ENCODE peak calls at places on chromosome 13, in four cellular contexts. One of them, this sample, is unnamed.

GRCh38 chr13:46899801-46900200 is 2.9 kb upstream of the HTR2A start:
- DNase-seq in HepG2: no peak
- DNase-seq in GM12878: no peak
- DNase-seq in SK-N-SH: no peak
- DNase-seq in this sample: no peak

GRCh38 chr13:52027832-52028231 is 3.3 kb downstream of the UTP14C start:
- DNase-seq in HepG2: no peak
- DNase-seq in GM12878: no peak
- DNase-seq in SK-N-SH: no peak
- DNase-seq in this sample: no peak

GRCh38 chr13:64164435-64164834 is 2748.8 kb upstream of the PCDH20 start:
- DNase-seq in HepG2: no peak
- DNase-seq in GM12878: no peak
- DNase-seq in SK-N-SH: no peak
- DNase-seq in this sample: no peak

GRCh38 chr13:60679131-60679530 is 282.1 kb downstream of the TDRD3 start:
- DNase-seq in HepG2: no peak
- DNase-seq in GM12878: no peak
- DNase-seq in SK-N-SH: no peak
- DNase-seq in this sample: no peak

GRCh38 chr13:39655569-39656324 is at the start of gene COG6:
- DNase-seq in HepG2: peak; percentile 73
- DNase-seq in GM12878: peak; percentile 86
- DNase-seq in SK-N-SH: peak; percentile 94
- DNase-seq in this sample: peak; percentile 84

GRCh38 chr13:29196409-29197074 is 376.4 kb downstream of the MTUS2 start:
- DNase-seq in HepG2: no peak
- DNase-seq in GM12878: peak; percentile 58
- DNase-seq in SK-N-SH: no peak
- DNase-seq in this sample: no peak

GRCh38 chr13:76226941-76227340 is 590.8 kb downstream of the LMO7 start:
- DNase-seq in HepG2: no peak
- DNase-seq in GM12878: no peak
- DNase-seq in SK-N-SH: no peak
- DNase-seq in this sample: no peak

GRCh38 chr13:50940509-50940908 is 30.9 kb downstream of the RNASEH2B start:
- DNase-seq in HepG2: peak; percentile 74
- DNase-seq in GM12878: no peak
- DNase-seq in SK-N-SH: no peak
- DNase-seq in this sample: no peak

GRCh38 chr13:25973576-25973975 is 78.2 kb downstream of the SHISA2 start:
- DNase-seq in HepG2: no peak
- DNase-seq in GM12878: no peak
- DNase-seq in SK-N-SH: no peak
- DNase-seq in this sample: no peak

GRCh38 chr13:84645196-84646071 is 763.2 kb upstream of the SLITRK1 start:
- DNase-seq in HepG2: no peak
- DNase-seq in GM12878: no peak
- DNase-seq in SK-N-SH: no peak
- DNase-seq in this sample: no peak

GRCh38 chr13:93805736-93806135 is 579.1 kb downstream of the GPC6 start:
- DNase-seq in HepG2: no peak
- DNase-seq in GM12878: no peak
- DNase-seq in SK-N-SH: no peak
- DNase-seq in this sample: no peak

GRCh38 chr13:79307433-79307861 is 98.6 kb downstream of the RBM26 start:
- DNase-seq in HepG2: peak; percentile 52
- DNase-seq in GM12878: no peak
- DNase-seq in SK-N-SH: no peak
- DNase-seq in this sample: peak; percentile 1

GRCh38 chr13:59734393-59734792 is 429.3 kb downstream of the DIAPH3 start:
- DNase-seq in HepG2: no peak
- DNase-seq in GM12878: peak; percentile 93
- DNase-seq in SK-N-SH: no peak
- DNase-seq in this sample: no peak

GRCh38 chr13:109835321-109835720 is 48.9 kb upstream of the IRS2 start:
- DNase-seq in HepG2: no peak
- DNase-seq in GM12878: no peak
- DNase-seq in SK-N-SH: no peak
- DNase-seq in this sample: no peak

GRCh38 chr13:109816112-109816978 is 30.0 kb upstream of the IRS2 start:
- DNase-seq in HepG2: no peak
- DNase-seq in GM12878: no peak
- DNase-seq in SK-N-SH: no peak
- DNase-seq in this sample: no peak

GRCh38 chr13:21583496-21583895 is 20.5 kb downstream of the MICU2 start:
- DNase-seq in HepG2: peak; percentile 44
- DNase-seq in GM12878: no peak
- DNase-seq in SK-N-SH: no peak
- DNase-seq in this sample: no peak

GRCh38 chr13:46521921-46522691 is 30.9 kb upstream of the LRCH1 start:
- DNase-seq in HepG2: no peak
- DNase-seq in GM12878: no peak
- DNase-seq in SK-N-SH: peak; percentile 37
- DNase-seq in this sample: no peak

GRCh38 chr13:27920677-27921420 is 1.0 kb downstream of the PDX1 start:
- DNase-seq in HepG2: no peak
- DNase-seq in GM12878: no peak
- DNase-seq in SK-N-SH: peak; percentile 39
- DNase-seq in this sample: peak; percentile 11

GRCh38 chr13:45184693-45185092 is 16.2 kb downstream of the KCTD4 start:
- DNase-seq in HepG2: no peak
- DNase-seq in GM12878: no peak
- DNase-seq in SK-N-SH: no peak
- DNase-seq in this sample: no peak

GRCh38 chr13:106533940-106534843 is 1.3 kb downstream of the EFNB2 start:
- DNase-seq in HepG2: no peak
- DNase-seq in GM12878: no peak
- DNase-seq in SK-N-SH: peak; percentile 64
- DNase-seq in this sample: no peak

GRCh38 chr13:113990321-113990837 is 16.5 kb upstream of the C13orf46 start:
- DNase-seq in HepG2: no peak
- DNase-seq in GM12878: no peak
- DNase-seq in SK-N-SH: no peak
- DNase-seq in this sample: no peak

GRCh38 chr13:33678906-33679657 is 138.9 kb upstream of the RFC3 start:
- DNase-seq in HepG2: peak; percentile 97
- DNase-seq in GM12878: peak; percentile 98
- DNase-seq in SK-N-SH: no peak
- DNase-seq in this sample: peak; percentile 57

GRCh38 chr13:98493035-98493401 is 83.9 kb downstream of the STK24 start:
- DNase-seq in HepG2: no peak
- DNase-seq in GM12878: no peak
- DNase-seq in SK-N-SH: no peak
- DNase-seq in this sample: no peak

GRCh38 chr13:98490195-98490771 is 86.6 kb downstream of the STK24 start:
- DNase-seq in HepG2: peak; percentile 92
- DNase-seq in GM12878: no peak
- DNase-seq in SK-N-SH: no peak
- DNase-seq in this sample: no peak

GRCh38 chr13:98494769-98495168 is 82.1 kb downstream of the STK24 start:
- DNase-seq in HepG2: no peak
- DNase-seq in GM12878: no peak
- DNase-seq in SK-N-SH: no peak
- DNase-seq in this sample: no peak

GRCh38 chr13:98490866-98491265 is 86.0 kb downstream of the STK24 start:
- DNase-seq in HepG2: no peak
- DNase-seq in GM12878: no peak
- DNase-seq in SK-N-SH: no peak
- DNase-seq in this sample: no peak

GRCh38 chr13:98492335-98493034 is 84.4 kb downstream of the STK24 start:
- DNase-seq in HepG2: no peak
- DNase-seq in GM12878: no peak
- DNase-seq in SK-N-SH: no peak
- DNase-seq in this sample: no peak
- H3K4me3 ChIP-seq in HepG2: no peak overlapping the region
- H3K4me3 ChIP-seq in GM12878: no peak overlapping the region
- H3K4me3 ChIP-seq in SK-N-SH: no peak overlapping the region
- H3K4me3 ChIP-seq in this sample: no peak overlapping the region

DNA sequence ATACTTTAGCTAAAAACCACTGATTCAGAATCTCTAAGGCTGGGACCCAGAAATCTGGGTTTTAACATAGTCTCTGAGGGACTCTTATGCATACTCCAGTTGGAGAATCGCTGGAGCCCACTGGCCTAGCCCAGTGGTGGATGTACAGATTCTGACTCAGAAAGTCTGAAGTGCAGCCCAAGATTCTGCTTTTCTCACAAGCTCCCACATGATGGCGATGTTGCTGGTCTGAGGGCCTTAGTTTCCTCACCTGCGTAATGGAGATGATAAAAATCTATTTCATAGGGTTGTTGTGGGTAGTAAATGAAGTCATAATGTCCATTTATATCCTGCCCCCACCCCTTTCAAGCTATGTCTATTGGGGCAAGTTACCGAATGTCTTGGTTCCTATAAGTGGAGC is 7.7 kb upstream of the CDADC1 start:
- DNase-seq in HepG2: peak; percentile 22
- DNase-seq in GM12878: no peak
- DNase-seq in SK-N-SH: no peak
- DNase-seq in this sample: peak; percentile 24
- TF ChIP-seq PBX3 in HepG2: no peak
- TF ChIP-seq PBX3 in GM12878: no peak
- TF ChIP-seq PBX3 in SK-N-SH: no peak
- TF ChIP-seq PBX3 in this sample: no peak

DNA sequence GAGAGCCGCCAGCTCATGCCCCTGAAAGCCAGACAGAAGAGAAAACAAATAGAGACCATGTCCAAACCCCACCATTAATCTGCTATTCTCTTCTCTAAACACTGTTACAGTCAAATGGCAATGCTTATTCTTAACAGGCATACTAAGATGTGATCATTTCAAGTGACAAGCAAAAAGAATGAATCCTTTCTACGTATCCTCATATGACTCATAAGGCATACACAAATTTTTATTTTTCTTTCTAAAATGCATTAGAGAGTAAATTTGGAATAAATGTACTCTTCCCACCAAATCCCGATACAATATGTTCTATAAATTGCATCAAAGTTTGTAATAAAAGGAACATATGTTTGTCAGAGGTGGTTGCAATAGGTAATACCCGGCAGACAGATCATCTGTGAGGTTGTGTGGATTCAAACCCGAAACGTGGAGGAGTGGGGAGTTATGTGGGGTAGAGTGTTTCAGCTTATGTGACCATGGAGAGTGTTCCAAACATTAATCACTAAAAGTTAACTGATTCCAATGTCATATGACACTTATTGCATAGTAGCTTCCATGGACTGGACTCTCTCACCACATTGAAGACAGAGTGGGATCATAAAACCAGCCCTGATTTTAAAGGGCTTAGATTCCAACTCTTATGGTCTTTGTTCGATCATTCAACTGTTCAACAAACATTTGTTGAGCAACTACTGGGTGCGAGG is 213.1 kb downstream of the DCLK1 start:
- DNase-seq in HepG2: no peak
- DNase-seq in GM12878: no peak
- DNase-seq in SK-N-SH: no peak
- DNase-seq in this sample: no peak
- H3K4me3 ChIP-seq in HepG2: no peak overlapping the region
- H3K4me3 ChIP-seq in GM12878: no peak overlapping the region
- H3K4me3 ChIP-seq in SK-N-SH: no peak overlapping the region
- H3K4me3 ChIP-seq in this sample: no peak overlapping the region

GRCh38 chr13:24118576-24118975 is 41.9 kb upstream of the SPATA13 start:
- DNase-seq in HepG2: no peak
- DNase-seq in GM12878: no peak
- DNase-seq in SK-N-SH: no peak
- DNase-seq in this sample: no peak

GRCh38 chr13:24115671-24116070 is 44.8 kb upstream of the SPATA13 start:
- DNase-seq in HepG2: no peak
- DNase-seq in GM12878: no peak
- DNase-seq in SK-N-SH: no peak
- DNase-seq in this sample: no peak

GRCh38 chr13:24112791-24113190 is 47.7 kb upstream of the SPATA13 start:
- DNase-seq in HepG2: no peak
- DNase-seq in GM12878: no peak
- DNase-seq in SK-N-SH: no peak
- DNase-seq in this sample: no peak

GRCh38 chr13:24119593-24120508 is 40.7 kb upstream of the SPATA13 start:
- DNase-seq in HepG2: no peak
- DNase-seq in GM12878: no peak
- DNase-seq in SK-N-SH: no peak
- DNase-seq in this sample: no peak

GRCh38 chr13:24116103-24116502 is 44.4 kb upstream of the SPATA13 start:
- DNase-seq in HepG2: no peak
- DNase-seq in GM12878: no peak
- DNase-seq in SK-N-SH: no peak
- DNase-seq in this sample: no peak
- TF ChIP-seq PBX3 in HepG2: no peak
- TF ChIP-seq PBX3 in GM12878: no peak
- TF ChIP-seq PBX3 in SK-N-SH: no peak
- TF ChIP-seq PBX3 in this sample: no peak

DNA sequence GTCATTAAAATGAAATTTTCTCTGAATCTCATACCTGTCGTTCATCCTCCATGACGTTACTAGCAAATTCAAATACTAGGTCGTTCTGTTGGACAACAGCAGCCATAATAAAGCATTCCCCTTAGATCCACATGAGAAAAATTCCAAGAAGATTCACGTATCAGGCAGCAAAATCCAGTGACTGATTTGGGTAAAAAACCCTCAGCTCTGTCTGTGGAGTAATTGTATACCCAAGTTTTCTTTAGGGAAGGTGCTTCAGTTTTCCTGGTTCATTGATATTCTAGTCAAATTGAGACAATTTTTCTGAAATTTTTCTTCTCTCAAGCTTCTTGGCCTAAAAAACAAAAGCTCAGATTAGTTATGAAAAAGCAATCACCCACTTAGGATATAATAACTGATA is 37.2 kb downstream of the ELF1 start:
- DNase-seq in HepG2: no peak
- DNase-seq in GM12878: no peak
- DNase-seq in SK-N-SH: no peak
- DNase-seq in this sample: no peak
- H3K4me3 ChIP-seq in HepG2: no peak overlapping the region
- H3K4me3 ChIP-seq in GM12878: peak overlapping the region; percentile 68
- H3K4me3 ChIP-seq in SK-N-SH: no peak overlapping the region
- H3K4me3 ChIP-seq in this sample: no peak overlapping the region

GRCh38 chr13:104008571-104009435 is 942.6 kb upstream of the SLC10A2 start:
- DNase-seq in HepG2: no peak
- DNase-seq in GM12878: no peak
- DNase-seq in SK-N-SH: peak; percentile 22
- DNase-seq in this sample: no peak
- TF ChIP-seq PBX3 in HepG2: no peak
- TF ChIP-seq PBX3 in GM12878: no peak
- TF ChIP-seq PBX3 in SK-N-SH: peak; percentile 33
- TF ChIP-seq PBX3 in this sample: no peak

DNA sequence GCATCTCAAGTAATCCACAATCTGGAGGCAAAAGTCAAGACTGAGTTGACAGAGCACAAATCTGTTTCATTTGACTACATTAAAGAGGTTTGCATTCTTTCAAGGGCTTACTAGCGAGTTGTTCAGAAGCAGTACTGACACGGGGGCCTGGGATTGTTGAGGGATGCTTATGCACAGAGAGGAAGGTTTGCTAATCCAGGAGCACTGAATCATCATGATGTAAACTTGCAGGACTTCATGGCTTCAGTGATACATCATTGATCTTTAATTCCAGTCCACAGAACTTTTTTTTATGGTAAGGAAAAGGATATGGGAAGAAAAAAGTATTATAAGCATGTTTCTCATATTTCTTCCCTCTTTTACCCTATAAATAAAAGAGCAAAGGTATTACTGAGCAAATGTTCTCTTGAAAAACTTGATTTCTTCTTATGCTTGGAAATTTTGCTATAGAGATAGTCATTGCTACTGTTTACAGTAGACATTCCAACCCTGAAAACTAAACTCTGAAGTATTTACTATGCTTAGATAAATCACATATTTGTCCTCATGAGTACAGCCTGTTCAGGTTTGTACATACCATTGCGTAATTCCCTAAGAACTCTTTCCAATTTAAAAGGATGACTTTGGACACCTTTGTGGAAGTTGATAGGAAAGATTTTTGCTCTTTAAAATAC is 65.8 kb upstream of the KPNA3 start:
- DNase-seq in HepG2: peak; percentile 95
- DNase-seq in GM12878: no peak
- DNase-seq in SK-N-SH: no peak
- DNase-seq in this sample: peak; percentile 67
- H3K4me3 ChIP-seq in HepG2: no peak overlapping the region
- H3K4me3 ChIP-seq in GM12878: no peak overlapping the region
- H3K4me3 ChIP-seq in SK-N-SH: no peak overlapping the region
- H3K4me3 ChIP-seq in this sample: peak overlapping the region; percentile 32